ENCODE peak calls at places on chromosomes 7 and 10, in four cellular contexts. One of them, this sample, is unnamed.

GRCh38 chr7:81267508-81267907 is 348.7 kb upstream of the SEMA3C start:
- DNase-seq in activated T-helper 9 cell treated with anti-CD3 and anti-CD28 coated beads, Interleukin-2, amount 50 U/mL, for 16 hours: no peak
- DNase-seq in T-helper 1 cell: no peak
- DNase-seq in dorsolateral prefrontal cortex: no peak
- DNase-seq in this sample: no peak

GRCh38 chr10:113228570-113228969 is 278.5 kb downstream of the TCF7L2 start:
- DNase-seq in activated T-helper 9 cell treated with anti-CD3 and anti-CD28 coated beads, Interleukin-2, amount 50 U/mL, for 16 hours: no peak
- DNase-seq in T-helper 1 cell: no peak
- DNase-seq in dorsolateral prefrontal cortex: no peak
- DNase-seq in this sample: no peak

GRCh38 chr7:3559178-3559765 is 258.2 kb downstream of the SDK1 start:
- DNase-seq in activated T-helper 9 cell treated with anti-CD3 and anti-CD28 coated beads, Interleukin-2, amount 50 U/mL, for 16 hours: no peak
- DNase-seq in T-helper 1 cell: no peak
- DNase-seq in dorsolateral prefrontal cortex: no peak
- DNase-seq in this sample: no peak

GRCh38 chr10:98676895-98677294 is 230.2 kb upstream of the HPS1 start:
- DNase-seq in activated T-helper 9 cell treated with anti-CD3 and anti-CD28 coated beads, Interleukin-2, amount 50 U/mL, for 16 hours: no peak
- DNase-seq in T-helper 1 cell: no peak
- DNase-seq in dorsolateral prefrontal cortex: no peak
- DNase-seq in this sample: no peak

GRCh38 chr10:51001587-51001986 is 72.7 kb upstream of the PRKG1 start:
- DNase-seq in activated T-helper 9 cell treated with anti-CD3 and anti-CD28 coated beads, Interleukin-2, amount 50 U/mL, for 16 hours: no peak
- DNase-seq in T-helper 1 cell: no peak
- DNase-seq in dorsolateral prefrontal cortex: no peak
- DNase-seq in this sample: no peak

GRCh38 chr7:118219157-118219512 is 5.4 kb upstream of the ANKRD7 start:
- DNase-seq in activated T-helper 9 cell treated with anti-CD3 and anti-CD28 coated beads, Interleukin-2, amount 50 U/mL, for 16 hours: no peak
- DNase-seq in T-helper 1 cell: no peak
- DNase-seq in dorsolateral prefrontal cortex: no peak
- DNase-seq in this sample: no peak

GRCh38 chr10:106941297-106942034 is 223.0 kb downstream of the SORCS1 start:
- DNase-seq in activated T-helper 9 cell treated with anti-CD3 and anti-CD28 coated beads, Interleukin-2, amount 50 U/mL, for 16 hours: no peak
- DNase-seq in T-helper 1 cell: no peak
- DNase-seq in dorsolateral prefrontal cortex: no peak
- DNase-seq in this sample: no peak

GRCh38 chr10:119364941-119365340 is 157.6 kb downstream of the GRK5 start:
- DNase-seq in activated T-helper 9 cell treated with anti-CD3 and anti-CD28 coated beads, Interleukin-2, amount 50 U/mL, for 16 hours: no peak
- DNase-seq in T-helper 1 cell: no peak
- DNase-seq in dorsolateral prefrontal cortex: no peak
- DNase-seq in this sample: no peak

GRCh38 chr7:106216517-106217088 is 68.2 kb downstream of the NAMPT start:
- DNase-seq in activated T-helper 9 cell treated with anti-CD3 and anti-CD28 coated beads, Interleukin-2, amount 50 U/mL, for 16 hours: no peak
- DNase-seq in T-helper 1 cell: no peak
- DNase-seq in dorsolateral prefrontal cortex: no peak
- DNase-seq in this sample: no peak

GRCh38 chr10:20885678-20886077 is 11.4 kb downstream of the NEBL start:
- DNase-seq in activated T-helper 9 cell treated with anti-CD3 and anti-CD28 coated beads, Interleukin-2, amount 50 U/mL, for 16 hours: no peak
- DNase-seq in T-helper 1 cell: no peak
- DNase-seq in dorsolateral prefrontal cortex: no peak
- DNase-seq in this sample: no peak

GRCh38 chr10:16891375-16892313 is 74.4 kb upstream of the RSU1 start:
- DNase-seq in activated T-helper 9 cell treated with anti-CD3 and anti-CD28 coated beads, Interleukin-2, amount 50 U/mL, for 16 hours: peak; percentile 24
- DNase-seq in T-helper 1 cell: peak; percentile 11
- DNase-seq in dorsolateral prefrontal cortex: no peak
- DNase-seq in this sample: peak; percentile 15

GRCh38 chr7:74477188-74477587 is 23.5 kb downstream of the GTF2IRD1 start:
- DNase-seq in activated T-helper 9 cell treated with anti-CD3 and anti-CD28 coated beads, Interleukin-2, amount 50 U/mL, for 16 hours: no peak
- DNase-seq in T-helper 1 cell: no peak
- DNase-seq in dorsolateral prefrontal cortex: no peak
- DNase-seq in this sample: no peak

GRCh38 chr7:889391-889790 is 13.0 kb downstream of the GET4 start:
- DNase-seq in activated T-helper 9 cell treated with anti-CD3 and anti-CD28 coated beads, Interleukin-2, amount 50 U/mL, for 16 hours: no peak
- DNase-seq in T-helper 1 cell: no peak
- DNase-seq in dorsolateral prefrontal cortex: no peak
- DNase-seq in this sample: no peak

GRCh38 chr10:44984671-44985101 is 6.1 kb upstream of the DEPP1 start:
- DNase-seq in activated T-helper 9 cell treated with anti-CD3 and anti-CD28 coated beads, Interleukin-2, amount 50 U/mL, for 16 hours: no peak
- DNase-seq in T-helper 1 cell: no peak
- DNase-seq in dorsolateral prefrontal cortex: no peak
- DNase-seq in this sample: no peak

GRCh38 chr10:71753091-71753959 is 20.0 kb downstream of the VSIR start:
- DNase-seq in activated T-helper 9 cell treated with anti-CD3 and anti-CD28 coated beads, Interleukin-2, amount 50 U/mL, for 16 hours: no peak
- DNase-seq in T-helper 1 cell: no peak
- DNase-seq in dorsolateral prefrontal cortex: no peak
- DNase-seq in this sample: no peak

GRCh38 chr10:43376046-43376635 is 4.7 kb downstream of the FXYD4 start:
- DNase-seq in activated T-helper 9 cell treated with anti-CD3 and anti-CD28 coated beads, Interleukin-2, amount 50 U/mL, for 16 hours: no peak
- DNase-seq in T-helper 1 cell: no peak
- DNase-seq in dorsolateral prefrontal cortex: no peak
- DNase-seq in this sample: no peak

GRCh38 chr10:86341361-86341811 is 25.2 kb downstream of the GRID1 start:
- DNase-seq in activated T-helper 9 cell treated with anti-CD3 and anti-CD28 coated beads, Interleukin-2, amount 50 U/mL, for 16 hours: no peak
- DNase-seq in T-helper 1 cell: no peak
- DNase-seq in dorsolateral prefrontal cortex: no peak
- DNase-seq in this sample: no peak